ENCODE peak calls at places on chromosome 3, in four cellular contexts. I is BE2C, O is NB4, G is GM13977. F is an unnamed sample.

GRCh38 chr3:194906229-194906629 is 220.5 kb downstream of the FAM43A start:
- DNase-seq in O (no peak), G (no peak), I (no peak), F (no peak)

GRCh38 chr3:67863869-67864268 is 209.5 kb upstream of the SUCLG2 start:
- DNase-seq in O (peak), G (no peak), I (no peak), F (no peak)

GRCh38 chr3:72317491-72317890 is 530.8 kb downstream of the SHQ1 start:
- DNase-seq in I (no peak), G (no peak), O (no peak), F (no peak)

GRCh38 chr3:83002869-83003445 is 1241.5 kb upstream of the GBE1 start:
- DNase-seq in I (no peak), G (no peak), O (no peak), F (no peak)

GRCh38 chr3:160400631-160401150 is 1.2 kb downstream of the SMC4 start:
- DNase-seq in G (peak), I (peak), O (peak), F (peak)

GRCh38 chr3:142053835-142054234 is 95.5 kb downstream of the TFDP2 start:
- DNase-seq in O (no peak), G (no peak), I (no peak), F (no peak)

GRCh38 chr3:142987080-142987700 is 14.2 kb upstream of the U2SURP start:
- DNase-seq in G (peak), O (peak), I (no peak), F (no peak)

GRCh38 chr3:42749025-42749752 is 23.9 kb downstream of the CCDC13 start:
- DNase-seq in G (no peak), O (no peak), I (no peak), F (no peak)

GRCh38 chr3:145536461-145536860 is 624.5 kb downstream of the PLOD2 start:
- DNase-seq in G (no peak), I (no peak), O (no peak), F (no peak)

GRCh38 chr3:115922681-115923347 is 299.5 kb downstream of the GAP43 start:
- DNase-seq in O (peak), I (peak), G (no peak), F (peak)

GRCh38 chr3:35446896-35447295 is 192.4 kb upstream of the ARPP21 start:
- DNase-seq in G (no peak), I (no peak), O (no peak), F (no peak)

GRCh38 chr3:111159391-111159790 is 87.8 kb downstream of the NECTIN3 start:
- DNase-seq in G (no peak), O (no peak), I (no peak), F (no peak)

GRCh38 chr3:102224171-102224570 is 210.6 kb upstream of the ZPLD1 start:
- DNase-seq in I (no peak), O (peak), G (peak), F (no peak)

GRCh38 chr3:78887029-78887428 is 880.8 kb downstream of the ROBO1 start:
- DNase-seq in G (no peak), O (no peak), I (no peak), F (no peak)

GRCh38 chr3:159929181-159929893 is 59.3 kb upstream of the IL12A start:
- DNase-seq in I (no peak), G (peak), O (peak), F (no peak)

GRCh38 chr3:101117981-101118380 is 124.8 kb upstream of the ABI3BP start:
- DNase-seq in I (peak), G (no peak), O (no peak), F (no peak)

GRCh38 chr3:126342991-126343661 is 14.1 kb downstream of the KLF15 start:
- DNase-seq in I (peak), O (peak), G (peak), F (peak)

GRCh38 chr3:172562881-172563835 is 39.9 kb upstream of the TNFSF10 start:
- DNase-seq in I (no peak), G (peak), O (peak), F (no peak)

GRCh38 chr3:36227982-36228381 is 152.3 kb upstream of the STAC start:
- DNase-seq in O (no peak), G (no peak), I (peak), F (peak)

GRCh38 chr3:86239956-86240355 is 751.0 kb downstream of the VGLL3 start:
- DNase-seq in I (no peak), O (no peak), G (no peak), F (no peak)

GRCh38 chr3:12663311-12663935 is 494 bp downstream of the RAF1 start:
- DNase-seq in G (no peak), I (peak), O (peak), F (peak)

GRCh38 chr3:97972976-97973375 is 745 bp upstream of the RIOX2 start:
- DNase-seq in G (no peak), O (no peak), I (no peak), F (no peak)

GRCh38 chr3:40476478-40477470 is at the start of gene ZNF619:
- DNase-seq in G (peak), O (peak), I (peak), F (peak)

GRCh38 chr3:122030381-122031122 is 8.5 kb upstream of the ILDR1 start:
- DNase-seq in I (no peak), G (peak), O (peak), F (no peak)

GRCh38 chr3:185175370-185175987 is 22.6 kb upstream of the C3orf70 start:
- DNase-seq in G (peak), I (peak), O (peak), F (peak)

GRCh38 chr3:28294667-28295413 is 53.4 kb downstream of the CMC1 start:
- DNase-seq in O (no peak), I (no peak), G (no peak), F (no peak)

GRCh38 chr3:25033407-25034029 is 394.5 kb upstream of the RARB start:
- DNase-seq in I (peak), G (peak), O (peak), F (peak)

GRCh38 chr3:111859061-111859973 is at the start of gene PHLDB2:
- DNase-seq in I (peak), G (peak), O (peak), F (peak)

GRCh38 chr3:138389144-138389601 is 40.8 kb downstream of the MRAS start:
- DNase-seq in G (no peak), O (no peak), I (no peak), F (no peak)

GRCh38 chr3:42012935-42013651 is 51.2 kb upstream of the ULK4 start:
- DNase-seq in O (peak), G (peak), I (peak), F (peak)

GRCh38 chr3:106850429-106850828 is 526.8 kb upstream of the CCDC54 start:
- DNase-seq in G (no peak), I (no peak), O (no peak), F (no peak)

GRCh38 chr3:128906031-128906803 is 26.8 kb downstream of the ACAD9 start:
- DNase-seq in G (no peak), O (no peak), I (no peak), F (no peak)

DNA sequence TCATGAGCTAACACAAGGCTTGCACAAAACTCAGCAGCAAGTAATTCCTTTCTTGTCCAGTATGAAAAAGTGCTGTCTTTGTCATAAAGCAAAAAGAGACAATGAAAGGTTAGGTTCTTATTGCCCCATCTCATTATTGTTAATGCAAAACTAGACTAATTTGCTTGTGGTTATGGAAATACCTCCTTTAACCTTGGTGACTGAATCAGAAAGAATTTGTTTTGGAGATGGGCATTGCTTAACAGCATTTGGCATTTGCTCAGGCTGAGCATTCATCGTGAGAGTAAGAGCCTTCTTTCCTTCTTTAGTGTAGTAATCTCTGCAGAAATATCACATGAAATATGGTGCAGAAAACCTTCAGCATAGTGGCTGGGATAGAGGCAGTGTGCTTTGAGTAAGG is 103.1 kb downstream of the CNTN6 start:
- DNase-seq in O (no peak), G (no peak), I (no peak), F (no peak)
- TF ChIP-seq CTCF in O (no peak), G (no peak), I (no peak), F (no peak)

GRCh38 chr3:57973715-57974477 is 34.3 kb upstream of the FLNB start:
- DNase-seq in G (no peak), I (no peak), O (no peak), F (no peak)
- TF ChIP-seq CTCF in G (no peak), I (no peak), O (no peak), F (no peak)

GRCh38 chr3:188153498-188153948 is 434 bp upstream of the LPP start:
- DNase-seq in G (no peak), I (peak), O (peak), F (peak)
- TF ChIP-seq CTCF in G (no peak), I (no peak), O (no peak), F (no peak)

DNA sequence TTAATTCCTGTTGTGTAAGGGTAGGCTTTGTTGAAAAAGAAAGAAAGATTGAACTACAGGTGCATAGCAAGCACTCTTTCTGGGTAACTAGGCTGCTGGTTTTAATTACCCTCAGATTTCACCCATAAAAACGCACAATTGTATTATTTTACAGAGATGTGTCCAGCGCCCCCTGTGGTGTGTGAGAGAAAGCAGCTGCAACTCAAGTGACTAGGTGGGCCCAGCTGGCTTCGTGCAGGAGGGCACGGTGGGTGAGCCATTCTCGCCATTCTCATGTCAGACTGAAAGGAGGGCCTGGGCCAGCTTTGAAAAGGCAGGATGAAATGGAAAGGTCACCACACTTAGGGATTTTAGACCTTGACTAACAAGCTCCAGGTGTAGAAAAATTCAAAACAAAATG is 122.6 kb downstream of the LRIG1 start:
- DNase-seq in O (peak), G (no peak), I (peak), F (peak)
- TF ChIP-seq CTCF in O (peak), G (peak), I (peak), F (peak)

GRCh38 chr3:109023656-109024254 is 70.1 kb upstream of the GUCA1C start:
- DNase-seq in G (peak), O (peak), I (peak), F (peak)
- TF ChIP-seq CTCF in G (peak), O (peak), I (peak), F (peak)

GRCh38 chr3:170579646-170580045 is 6.2 kb downstream of the SLC7A14 start:
- DNase-seq in O (no peak), G (no peak), I (no peak), F (no peak)

GRCh38 chr3:170589113-170589512 is 3.2 kb upstream of the SLC7A14 start:
- DNase-seq in O (no peak), G (no peak), I (peak), F (no peak)

GRCh38 chr3:170585937-170586310 is at the start of gene SLC7A14:
- DNase-seq in O (no peak), I (peak), G (no peak), F (peak)

GRCh38 chr3:170585008-170585936 is 603 bp downstream of the SLC7A14 start:
- DNase-seq in I (peak), G (no peak), O (no peak), F (peak)

DNA sequence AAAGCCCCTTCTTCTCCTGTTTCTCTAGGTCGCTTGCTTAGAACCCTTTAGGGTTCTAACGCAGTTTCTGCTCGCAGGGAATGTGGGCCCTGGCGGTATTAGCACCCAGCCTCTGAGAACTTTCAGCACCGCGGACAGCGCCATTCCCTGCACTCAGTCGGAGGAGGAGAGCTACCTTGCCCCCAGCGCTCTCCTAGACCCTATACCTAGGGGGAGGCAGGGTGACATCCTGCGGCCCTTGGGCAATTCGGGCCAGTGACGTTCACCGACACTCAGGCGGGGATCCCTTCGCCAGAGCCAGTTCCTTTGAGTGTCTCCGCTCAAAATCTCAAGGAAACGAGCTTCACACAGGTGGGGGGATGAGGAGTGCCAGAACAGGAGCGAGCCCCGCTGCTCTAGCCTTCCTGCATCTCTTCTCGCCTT is 1.3 kb downstream of the SLC7A14 start:
- DNase-seq in I (peak), O (peak), G (no peak), F (peak)
- TF ChIP-seq CTCF in I (no peak), O (no peak), G (no peak), F (no peak)

F was measured in glutamatergic neuron.